ENCODE peak calls at places on chromosomes 5 and 9, in eight cellular contexts. O is GM23338; A is CD8-positive, alpha-beta T cell; D is cardiac muscle cell; I is tibial nerve; H is thoracic aorta; T is pancreas; Y is cardiac fibroblast. G is an unnamed sample.

GRCh38 chr9:113599647-113600476 is 136.3 kb downstream of the RGS3 start:
- DNase-seq in T (no peak), A (no peak), H (no peak), Y (peak; percentile 61), O (peak; percentile 68), D (no peak), I (no peak), G (no peak)

GRCh38 chr9:29213374-29214161 is 1640.3 kb upstream of the C9orf72 start:
- DNase-seq in I (no peak), Y (no peak), T (peak; percentile 64), O (peak; percentile 79), A (no peak), H (no peak), D (peak; percentile 59), G (no peak)

GRCh38 chr9:37220971-37221370 is 100.6 kb downstream of the ZCCHC7 start:
- DNase-seq in I (no peak), Y (peak; percentile 31), T (no peak), O (no peak), H (no peak), A (no peak), D (no peak), G (no peak)

GRCh38 chr9:10855847-10856246 is 243.0 kb upstream of the PTPRD start:
- DNase-seq in D (peak; percentile 58), I (no peak), A (no peak), H (no peak), O (peak; percentile 76), Y (peak; percentile 50), T (no peak), G (peak; percentile 64)

GRCh38 chr5:91095786-91096380 is 287.2 kb downstream of the ARRDC3 start:
- DNase-seq in D (no peak), H (no peak), A (no peak), I (no peak), O (peak; percentile 51), Y (no peak), T (no peak), G (no peak)

GRCh38 chr9:93496285-93496684 is 42.9 kb upstream of the FAM120AOS start:
- DNase-seq in O (no peak), D (no peak), I (no peak), Y (no peak), A (no peak), T (no peak), H (no peak), G (no peak)

GRCh38 chr5:126794157-126794828 is 17.4 kb downstream of the LMNB1 start:
- DNase-seq in I (no peak), O (no peak), T (no peak), H (no peak), D (peak; percentile 64), A (no peak), Y (no peak), G (no peak)

GRCh38 chr9:71355884-71356283 is 234.5 kb upstream of the TRPM3 start:
- DNase-seq in D (no peak), I (no peak), T (no peak), H (no peak), O (peak; percentile 80), Y (no peak), A (no peak), G (no peak)

GRCh38 chr9:135887021-135887507 is 20.3 kb downstream of the CAMSAP1 start:
- DNase-seq in H (peak; percentile 35), A (no peak), I (no peak), O (no peak), T (no peak), Y (peak; percentile 32), D (no peak), G (no peak)

GRCh38 chr9:36149197-36149596 is 12.7 kb downstream of the GLIPR2 start:
- DNase-seq in A (no peak), T (no peak), O (no peak), I (no peak), Y (peak; percentile 82), H (no peak), D (no peak), G (peak; percentile 77)

DNA sequence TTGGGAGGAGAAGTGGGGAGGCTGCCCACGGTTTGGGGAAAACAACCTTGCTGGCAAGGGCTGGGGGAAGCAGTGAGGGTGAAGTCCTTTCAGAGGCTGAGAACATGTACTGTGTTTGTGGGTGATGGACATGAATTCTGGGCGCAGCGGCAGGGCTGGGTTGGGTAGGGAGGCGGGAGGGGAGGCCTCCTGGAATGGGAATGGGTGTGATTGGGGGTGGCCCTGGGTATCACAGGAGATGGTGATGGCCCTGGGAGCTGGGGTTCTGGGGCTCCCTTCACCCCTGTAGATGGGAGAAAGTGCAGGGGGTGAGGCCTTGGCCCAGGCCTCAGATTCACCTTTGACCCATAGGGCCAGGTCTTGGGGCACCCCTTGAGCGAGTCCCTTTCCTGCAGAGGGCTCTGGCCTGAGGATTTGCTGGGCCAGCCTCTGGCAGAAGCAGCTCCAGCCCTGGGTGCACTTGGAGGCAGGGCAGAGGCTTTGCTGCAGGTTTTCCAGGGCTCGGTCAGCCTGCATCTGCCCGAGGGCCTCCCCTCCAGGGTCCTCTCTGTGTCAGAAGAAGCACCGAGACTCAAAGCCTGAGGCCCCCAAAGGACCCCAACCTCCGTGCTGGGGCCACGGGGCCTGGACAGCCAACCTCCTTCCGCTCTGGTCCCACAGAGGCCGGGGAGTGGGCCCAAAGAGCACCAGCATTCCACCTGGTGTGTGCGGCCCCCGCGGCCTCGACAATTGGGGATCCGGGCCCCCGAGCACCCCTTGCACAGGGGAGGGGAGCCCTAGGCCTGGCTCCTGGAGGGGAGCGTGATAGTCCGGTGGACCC is 1.4 kb upstream of the TOR4A start:
- DNase-seq in I (no peak), T (no peak), Y (no peak), H (no peak), A (no peak), D (no peak), O (no peak), G (no peak)
- H3K4me3 ChIP-seq in I (no peak overlapping the region), T (no peak overlapping the region), Y (no peak overlapping the region), H (peak overlapping the region; percentile 86), A (no peak overlapping the region), D (no peak overlapping the region), O (peak overlapping the region; percentile 64), G (no peak overlapping the region)

GRCh38 chr5:180829711-180830110 is 27.1 kb upstream of the MGAT1 start:
- DNase-seq in I (no peak), D (no peak), T (no peak), Y (no peak), H (no peak), A (no peak), O (no peak), G (no peak)

GRCh38 chr5:180832638-180833068 is 28.4 kb downstream of the ZFP62 start:
- DNase-seq in A (peak; percentile 49), H (no peak), T (no peak), D (no peak), O (no peak), I (no peak), Y (no peak), G (no peak)

GRCh38 chr5:180830253-180831138 is 27.9 kb upstream of the MGAT1 start:
- DNase-seq in Y (peak; percentile 53), D (no peak), I (peak; percentile 41), H (no peak), O (peak; percentile 84), A (peak; percentile 78), T (peak; percentile 89), G (peak; percentile 60)

GRCh38 chr5:180825768-180826525 is 23.3 kb upstream of the MGAT1 start:
- DNase-seq in Y (peak; percentile 83), I (peak; percentile 44), D (no peak), T (no peak), A (no peak), O (no peak), H (peak; percentile 54), G (peak; percentile 71)

DNA sequence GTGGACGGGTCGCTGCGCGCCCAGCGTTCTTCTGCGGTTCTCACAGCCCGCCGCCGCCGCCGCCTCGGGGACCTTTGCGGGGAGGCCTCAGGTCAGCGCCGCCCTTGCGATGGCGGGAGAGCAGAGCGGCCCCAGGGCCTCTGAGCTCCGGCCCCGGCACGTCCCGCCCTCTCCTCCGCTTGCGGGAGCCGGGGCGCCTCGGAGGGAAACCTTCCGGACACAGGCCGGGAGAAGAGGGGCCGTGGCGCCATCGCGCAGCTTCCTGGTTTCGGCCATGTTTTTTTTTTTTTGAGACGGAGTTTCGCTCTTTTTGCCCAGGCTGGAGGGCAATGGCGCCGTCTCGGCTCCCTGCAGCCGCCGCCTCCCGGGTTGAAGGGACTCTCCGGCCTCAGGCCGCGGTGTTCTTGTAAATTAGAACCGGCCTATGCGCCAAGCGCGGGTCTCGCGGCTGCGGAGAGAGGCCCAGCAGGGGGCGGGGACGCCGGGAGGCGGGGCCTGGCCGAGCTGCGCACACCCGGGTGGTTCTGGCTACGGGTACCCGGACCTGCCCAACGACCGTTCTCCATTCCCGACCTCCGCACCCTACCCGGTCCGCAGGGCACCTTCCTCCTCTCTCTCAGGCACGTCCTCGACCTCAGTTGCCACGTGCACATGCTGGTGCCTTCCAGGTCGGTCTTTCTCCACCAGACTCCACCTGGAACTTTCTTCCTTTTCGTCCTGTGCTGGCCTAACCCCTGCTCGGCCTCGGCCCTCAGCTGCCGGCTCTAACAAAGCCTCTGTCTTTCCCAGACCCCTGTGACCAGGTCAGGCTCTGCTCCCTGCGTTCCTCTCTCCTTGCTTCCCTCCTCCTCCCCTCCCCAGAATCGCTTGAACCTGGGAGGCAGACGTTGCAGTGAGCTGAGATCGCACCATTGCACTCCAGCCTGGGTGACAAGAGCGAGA is 28.8 kb upstream of the MGAT1 start:
- DNase-seq in O (peak; percentile 82), I (peak; percentile 77), Y (peak; percentile 70), T (peak; percentile 95), A (peak; percentile 79), H (no peak), D (peak; percentile 70), G (peak; percentile 74)
- TF ChIP-seq CTCF in O (no peak), I (no peak), Y (no peak), T (no peak), A (no peak), H (peak; percentile 20), D (peak; percentile 12), G (no peak)

GRCh38 chr5:9411142-9411541 is 134.7 kb downstream of the SEMA5A start:
- DNase-seq in I (no peak), T (no peak), Y (no peak), H (no peak), A (no peak), O (no peak), D (peak; percentile 0), G (no peak)

GRCh38 chr5:9405196-9405754 is 140.6 kb downstream of the SEMA5A start:
- DNase-seq in I (no peak), Y (no peak), T (no peak), H (no peak), O (no peak), A (no peak), D (no peak), G (no peak)

GRCh38 chr5:9409413-9410089 is 136.3 kb downstream of the SEMA5A start:
- DNase-seq in H (no peak), A (no peak), I (no peak), D (no peak), T (peak; percentile 66), Y (no peak), O (no peak), G (no peak)

GRCh38 chr5:9408964-9409363 is 136.9 kb downstream of the SEMA5A start:
- DNase-seq in H (no peak), D (no peak), T (no peak), Y (no peak), A (no peak), O (no peak), I (no peak), G (no peak)
- H3K4me3 ChIP-seq in H (no peak overlapping the region), D (no peak overlapping the region), T (no peak overlapping the region), Y (no peak overlapping the region), A (no peak overlapping the region), O (no peak overlapping the region), I (no peak overlapping the region), G (no peak overlapping the region)

DNA sequence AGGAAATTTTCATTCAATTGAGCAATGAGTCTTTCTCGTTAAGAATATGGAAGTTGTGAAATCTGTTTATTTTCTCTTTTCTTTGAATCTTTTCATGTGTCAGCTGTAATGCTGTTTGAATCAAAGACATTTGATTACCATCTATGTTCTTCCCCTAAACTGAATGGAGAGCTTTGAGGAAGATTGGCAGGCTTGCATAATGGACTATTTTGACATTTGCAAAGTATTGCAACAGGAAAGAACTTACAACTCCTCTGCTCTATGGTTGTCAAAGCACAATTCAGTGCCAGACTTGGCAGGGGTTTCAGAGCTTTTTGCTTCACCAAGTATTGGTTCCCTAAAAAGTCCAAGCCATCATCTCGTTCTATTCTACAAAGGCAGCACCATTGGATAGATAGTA is 549.0 kb upstream of the NUDT12 start:
- DNase-seq in Y (no peak), I (no peak), D (no peak), O (no peak), H (no peak), A (no peak), T (no peak), G (no peak)
- TF ChIP-seq CTCF in Y (no peak), I (no peak), D (no peak), O (no peak), H (no peak), A (no peak), T (no peak), G (no peak)